ENCODE peak calls at places on chromosomes 4 and X, in nine cellular contexts. One of them, this sample, is unnamed. For H3K9me3, the result is how much of the 10 kb centered on the place peaks cover.

GRCh38 chr4:4840351-4840750 is 19.1 kb upstream of the MSX1 start:
- DNase-seq in pancreas: no peak
- DNase-seq in iPS DF 6.9: no peak
- DNase-seq in spleen: no peak
- DNase-seq in CD8-positive, alpha-beta T cell: no peak
- DNase-seq in lung: no peak
- DNase-seq in CD4-positive, alpha-beta T cell: no peak
- DNase-seq in fibroblast of lung: no peak
- DNase-seq in naive thymus-derived CD4-positive, alpha-beta T cell: no peak
- DNase-seq in this sample: no peak

GRCh38 chrX:7925867-7926472 is 1.2 kb downstream of the PNPLA4 start:
- DNase-seq in fibroblast of lung: peak
- DNase-seq in lung: peak
- DNase-seq in spleen: peak
- DNase-seq in CD8-positive, alpha-beta T cell: peak
- DNase-seq in CD4-positive, alpha-beta T cell: peak
- DNase-seq in pancreas: peak
- DNase-seq in naive thymus-derived CD4-positive, alpha-beta T cell: peak
- DNase-seq in iPS DF 6.9: no peak
- DNase-seq in this sample: peak

GRCh38 chr4:168167714-168168284 is 75.5 kb downstream of the ANXA10 start:
- DNase-seq in iPS DF 6.9: no peak
- DNase-seq in spleen: no peak
- DNase-seq in naive thymus-derived CD4-positive, alpha-beta T cell: no peak
- DNase-seq in pancreas: no peak
- DNase-seq in fibroblast of lung: peak
- DNase-seq in CD4-positive, alpha-beta T cell: no peak
- DNase-seq in CD8-positive, alpha-beta T cell: no peak
- DNase-seq in lung: no peak
- DNase-seq in this sample: no peak

GRCh38 chrX:101999644-102000539 is 68.1 kb upstream of the ZMAT1 start:
- DNase-seq in pancreas: no peak
- DNase-seq in CD4-positive, alpha-beta T cell: no peak
- DNase-seq in lung: no peak
- DNase-seq in CD8-positive, alpha-beta T cell: no peak
- DNase-seq in spleen: no peak
- DNase-seq in naive thymus-derived CD4-positive, alpha-beta T cell: no peak
- DNase-seq in iPS DF 6.9: peak
- DNase-seq in fibroblast of lung: no peak
- DNase-seq in this sample: peak

GRCh38 chr4:68416591-68416990 is 30.7 kb upstream of the TMPRSS11E start:
- DNase-seq in fibroblast of lung: no peak
- DNase-seq in naive thymus-derived CD4-positive, alpha-beta T cell: no peak
- DNase-seq in pancreas: no peak
- DNase-seq in lung: no peak
- DNase-seq in CD8-positive, alpha-beta T cell: no peak
- DNase-seq in iPS DF 6.9: no peak
- DNase-seq in spleen: no peak
- DNase-seq in CD4-positive, alpha-beta T cell: no peak
- DNase-seq in this sample: no peak

GRCh38 chr4:81255524-81255923 is 40.5 kb upstream of the PRKG2 start:
- DNase-seq in pancreas: no peak
- DNase-seq in iPS DF 6.9: no peak
- DNase-seq in naive thymus-derived CD4-positive, alpha-beta T cell: no peak
- DNase-seq in CD4-positive, alpha-beta T cell: no peak
- DNase-seq in lung: no peak
- DNase-seq in spleen: no peak
- DNase-seq in CD8-positive, alpha-beta T cell: no peak
- DNase-seq in fibroblast of lung: peak
- DNase-seq in this sample: no peak

GRCh38 chr4:16516796-16517413 is 290.6 kb upstream of the TAPT1 start:
- DNase-seq in CD8-positive, alpha-beta T cell: no peak
- DNase-seq in CD4-positive, alpha-beta T cell: no peak
- DNase-seq in fibroblast of lung: peak
- DNase-seq in naive thymus-derived CD4-positive, alpha-beta T cell: no peak
- DNase-seq in lung: peak
- DNase-seq in pancreas: no peak
- DNase-seq in spleen: no peak
- DNase-seq in iPS DF 6.9: no peak
- DNase-seq in this sample: no peak

GRCh38 chr4:145177906-145178538 is 2.4 kb downstream of the OTUD4 start:
- DNase-seq in iPS DF 6.9: no peak
- DNase-seq in naive thymus-derived CD4-positive, alpha-beta T cell: no peak
- DNase-seq in pancreas: no peak
- DNase-seq in CD8-positive, alpha-beta T cell: no peak
- DNase-seq in fibroblast of lung: peak
- DNase-seq in CD4-positive, alpha-beta T cell: no peak
- DNase-seq in lung: no peak
- DNase-seq in spleen: no peak
- DNase-seq in this sample: no peak

GRCh38 chrX:107480272-107480671 is 30.8 kb downstream of the FRMPD3 start:
- DNase-seq in CD4-positive, alpha-beta T cell: no peak
- DNase-seq in spleen: no peak
- DNase-seq in pancreas: no peak
- DNase-seq in CD8-positive, alpha-beta T cell: no peak
- DNase-seq in naive thymus-derived CD4-positive, alpha-beta T cell: no peak
- DNase-seq in iPS DF 6.9: no peak
- DNase-seq in fibroblast of lung: no peak
- DNase-seq in lung: no peak
- DNase-seq in this sample: no peak

GRCh38 chr4:56181140-56181950 is 205.9 kb downstream of the AASDH start:
- DNase-seq in pancreas: no peak
- DNase-seq in lung: no peak
- DNase-seq in CD8-positive, alpha-beta T cell: no peak
- DNase-seq in iPS DF 6.9: no peak
- DNase-seq in CD4-positive, alpha-beta T cell: no peak
- DNase-seq in fibroblast of lung: no peak
- DNase-seq in spleen: no peak
- DNase-seq in naive thymus-derived CD4-positive, alpha-beta T cell: peak
- DNase-seq in this sample: no peak

GRCh38 chr4:38667005-38667771 is 3.2 kb downstream of the KLF3 start:
- DNase-seq in lung: peak
- DNase-seq in fibroblast of lung: peak
- DNase-seq in CD8-positive, alpha-beta T cell: peak
- DNase-seq in CD4-positive, alpha-beta T cell: peak
- DNase-seq in iPS DF 6.9: peak
- DNase-seq in spleen: no peak
- DNase-seq in naive thymus-derived CD4-positive, alpha-beta T cell: peak
- DNase-seq in pancreas: peak
- DNase-seq in this sample: peak

GRCh38 chr4:176492648-176493302 is 173.0 kb downstream of the SPCS3 start:
- DNase-seq in spleen: no peak
- DNase-seq in iPS DF 6.9: no peak
- DNase-seq in naive thymus-derived CD4-positive, alpha-beta T cell: no peak
- DNase-seq in CD8-positive, alpha-beta T cell: no peak
- DNase-seq in pancreas: no peak
- DNase-seq in fibroblast of lung: peak
- DNase-seq in CD4-positive, alpha-beta T cell: no peak
- DNase-seq in lung: no peak
- DNase-seq in this sample: no peak

GRCh38 chr4:140652601-140653000 is 83.8 kb upstream of the UCP1 start:
- DNase-seq in pancreas: no peak
- DNase-seq in naive thymus-derived CD4-positive, alpha-beta T cell: no peak
- DNase-seq in CD8-positive, alpha-beta T cell: no peak
- DNase-seq in lung: no peak
- DNase-seq in CD4-positive, alpha-beta T cell: no peak
- DNase-seq in fibroblast of lung: no peak
- DNase-seq in spleen: no peak
- DNase-seq in iPS DF 6.9: no peak
- DNase-seq in this sample: no peak

GRCh38 chr4:68124262-68124661 is 5.4 kb downstream of the TMPRSS11F start:
- DNase-seq in pancreas: no peak
- DNase-seq in CD8-positive, alpha-beta T cell: no peak
- DNase-seq in fibroblast of lung: no peak
- DNase-seq in naive thymus-derived CD4-positive, alpha-beta T cell: no peak
- DNase-seq in lung: no peak
- DNase-seq in CD4-positive, alpha-beta T cell: no peak
- DNase-seq in spleen: no peak
- DNase-seq in iPS DF 6.9: no peak
- DNase-seq in this sample: no peak

GRCh38 chr4:98557497-98557896 is 100.9 kb downstream of the TSPAN5 start:
- DNase-seq in lung: peak
- DNase-seq in spleen: no peak
- DNase-seq in naive thymus-derived CD4-positive, alpha-beta T cell: no peak
- DNase-seq in fibroblast of lung: peak
- DNase-seq in iPS DF 6.9: no peak
- DNase-seq in CD8-positive, alpha-beta T cell: no peak
- DNase-seq in pancreas: no peak
- DNase-seq in CD4-positive, alpha-beta T cell: no peak
- DNase-seq in this sample: no peak

GRCh38 chr4:22187203-22187835 is 238.7 kb upstream of the KCNIP4 start:
- DNase-seq in fibroblast of lung: no peak
- DNase-seq in iPS DF 6.9: no peak
- DNase-seq in naive thymus-derived CD4-positive, alpha-beta T cell: no peak
- DNase-seq in CD4-positive, alpha-beta T cell: no peak
- DNase-seq in CD8-positive, alpha-beta T cell: no peak
- DNase-seq in pancreas: no peak
- DNase-seq in lung: no peak
- DNase-seq in spleen: no peak
- DNase-seq in this sample: no peak

GRCh38 chrX:3415011-3415410 is 68.6 kb upstream of the MXRA5 start:
- DNase-seq in CD8-positive, alpha-beta T cell: no peak
- DNase-seq in fibroblast of lung: no peak
- DNase-seq in lung: no peak
- DNase-seq in pancreas: no peak
- DNase-seq in naive thymus-derived CD4-positive, alpha-beta T cell: no peak
- DNase-seq in iPS DF 6.9: no peak
- DNase-seq in CD4-positive, alpha-beta T cell: no peak
- DNase-seq in spleen: no peak
- DNase-seq in this sample: no peak

GRCh38 chr4:27062256-27062655 is 201.6 kb downstream of the STIM2 start:
- DNase-seq in CD4-positive, alpha-beta T cell: no peak
- DNase-seq in CD8-positive, alpha-beta T cell: no peak
- DNase-seq in fibroblast of lung: no peak
- DNase-seq in lung: no peak
- DNase-seq in iPS DF 6.9: no peak
- DNase-seq in spleen: no peak
- DNase-seq in naive thymus-derived CD4-positive, alpha-beta T cell: no peak
- DNase-seq in pancreas: no peak
- DNase-seq in this sample: no peak

GRCh38 chr4:27068151-27068862 is 207.7 kb downstream of the STIM2 start:
- DNase-seq in pancreas: no peak
- DNase-seq in spleen: no peak
- DNase-seq in iPS DF 6.9: no peak
- DNase-seq in naive thymus-derived CD4-positive, alpha-beta T cell: no peak
- DNase-seq in fibroblast of lung: no peak
- DNase-seq in CD4-positive, alpha-beta T cell: no peak
- DNase-seq in CD8-positive, alpha-beta T cell: no peak
- DNase-seq in lung: no peak
- DNase-seq in this sample: no peak

DNA sequence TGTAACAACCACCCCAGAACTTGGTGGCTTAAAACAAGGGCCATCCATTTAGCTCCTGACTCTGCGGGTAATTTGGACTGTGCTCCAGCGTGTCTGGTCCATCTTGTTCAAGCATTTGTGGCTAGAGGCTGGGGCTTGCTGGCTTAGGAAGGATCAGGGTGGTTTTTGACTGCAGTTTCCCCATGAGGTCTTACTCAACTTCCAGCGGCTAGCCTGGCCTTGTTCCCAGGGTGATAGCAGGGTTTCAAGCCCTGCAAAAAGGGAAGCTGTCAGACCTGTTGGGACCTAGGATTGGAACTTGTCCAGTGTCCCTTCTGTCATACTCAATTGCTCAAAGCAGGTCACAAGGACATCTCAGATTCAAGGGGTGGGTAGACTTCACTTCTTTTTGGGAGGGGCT is 205.9 kb downstream of the STIM2 start:
- DNase-seq in naive thymus-derived CD4-positive, alpha-beta T cell: no peak
- DNase-seq in lung: peak
- DNase-seq in pancreas: peak
- DNase-seq in spleen: no peak
- DNase-seq in CD4-positive, alpha-beta T cell: no peak
- DNase-seq in CD8-positive, alpha-beta T cell: no peak
- DNase-seq in fibroblast of lung: no peak
- DNase-seq in iPS DF 6.9: no peak
- DNase-seq in this sample: no peak
- H3K9me3 ChIP-seq in naive thymus-derived CD4-positive, alpha-beta T cell: under half
- H3K9me3 ChIP-seq in lung: under half
- H3K9me3 ChIP-seq in pancreas: under half
- H3K9me3 ChIP-seq in spleen: under half
- H3K9me3 ChIP-seq in CD4-positive, alpha-beta T cell: under half
- H3K9me3 ChIP-seq in CD8-positive, alpha-beta T cell: under half
- H3K9me3 ChIP-seq in fibroblast of lung: under half
- H3K9me3 ChIP-seq in iPS DF 6.9: under half
- H3K9me3 ChIP-seq in this sample: under half

DNA sequence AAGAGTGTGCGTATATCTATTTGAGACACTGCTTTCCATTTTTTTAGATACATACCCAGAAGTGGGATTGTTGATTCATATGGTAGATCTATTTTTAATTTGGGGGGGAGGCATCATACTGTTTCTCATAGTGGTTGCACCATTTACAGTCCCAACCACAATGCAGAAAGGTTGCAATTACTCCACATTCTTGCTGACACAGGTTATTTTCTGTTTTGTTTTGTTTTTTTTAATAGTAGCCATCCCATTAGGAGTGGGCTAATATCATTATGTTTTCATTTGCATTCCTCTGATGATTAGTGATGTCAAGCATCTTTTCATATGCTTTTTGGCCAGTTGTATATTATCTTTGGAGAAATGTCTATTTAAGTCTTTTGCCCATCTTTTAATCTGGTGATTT is 15.1 kb upstream of the LHFPL1 start:
- DNase-seq in spleen: no peak
- DNase-seq in CD8-positive, alpha-beta T cell: no peak
- DNase-seq in naive thymus-derived CD4-positive, alpha-beta T cell: no peak
- DNase-seq in CD4-positive, alpha-beta T cell: no peak
- DNase-seq in lung: no peak
- DNase-seq in iPS DF 6.9: no peak
- DNase-seq in fibroblast of lung: no peak
- DNase-seq in pancreas: no peak
- DNase-seq in this sample: no peak
- H3K9me3 ChIP-seq in spleen: under half
- H3K9me3 ChIP-seq in CD8-positive, alpha-beta T cell: under half
- H3K9me3 ChIP-seq in naive thymus-derived CD4-positive, alpha-beta T cell: under half
- H3K9me3 ChIP-seq in CD4-positive, alpha-beta T cell: under half
- H3K9me3 ChIP-seq in lung: under half
- H3K9me3 ChIP-seq in iPS DF 6.9: under half
- H3K9me3 ChIP-seq in fibroblast of lung: under half
- H3K9me3 ChIP-seq in pancreas: under half
- H3K9me3 ChIP-seq in this sample: under half

DNA sequence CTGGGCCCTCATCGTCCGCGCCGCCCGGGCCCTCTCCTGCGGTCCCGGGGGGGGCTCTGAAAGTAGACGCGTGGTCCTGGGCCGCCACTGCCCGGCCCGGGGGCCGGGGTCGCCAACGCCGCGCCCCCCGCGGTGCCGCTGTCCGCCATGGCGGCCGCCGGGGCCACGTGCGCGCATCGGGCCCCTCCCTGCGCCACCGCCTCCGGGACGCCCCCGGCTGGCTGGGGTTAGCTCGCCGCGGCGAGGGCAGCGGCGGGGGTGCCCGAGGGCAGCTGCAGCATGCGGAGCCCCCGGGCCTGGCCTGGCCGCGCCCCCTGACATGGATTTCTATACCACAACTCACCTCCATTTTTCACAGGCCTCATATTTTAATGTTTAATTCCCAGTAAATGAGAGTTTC is 61.8 kb downstream of the ELF2 start:
- DNase-seq in spleen: peak
- DNase-seq in fibroblast of lung: no peak
- DNase-seq in iPS DF 6.9: no peak
- DNase-seq in naive thymus-derived CD4-positive, alpha-beta T cell: no peak
- DNase-seq in CD8-positive, alpha-beta T cell: no peak
- DNase-seq in CD4-positive, alpha-beta T cell: no peak
- DNase-seq in pancreas: no peak
- DNase-seq in lung: no peak
- DNase-seq in this sample: no peak
- H3K9me3 ChIP-seq in spleen: under half
- H3K9me3 ChIP-seq in fibroblast of lung: under half
- H3K9me3 ChIP-seq in iPS DF 6.9: under half
- H3K9me3 ChIP-seq in naive thymus-derived CD4-positive, alpha-beta T cell: under half
- H3K9me3 ChIP-seq in CD8-positive, alpha-beta T cell: under half
- H3K9me3 ChIP-seq in CD4-positive, alpha-beta T cell: under half
- H3K9me3 ChIP-seq in pancreas: under half
- H3K9me3 ChIP-seq in lung: under half
- H3K9me3 ChIP-seq in this sample: under half

GRCh38 chr4:126895988-126896570 is 736.7 kb upstream of the INTU start:
- DNase-seq in iPS DF 6.9: no peak
- DNase-seq in fibroblast of lung: no peak
- DNase-seq in CD8-positive, alpha-beta T cell: no peak
- DNase-seq in naive thymus-derived CD4-positive, alpha-beta T cell: no peak
- DNase-seq in spleen: no peak
- DNase-seq in pancreas: no peak
- DNase-seq in lung: no peak
- DNase-seq in CD4-positive, alpha-beta T cell: no peak
- DNase-seq in this sample: no peak
- H3K9me3 ChIP-seq in iPS DF 6.9: under half
- H3K9me3 ChIP-seq in fibroblast of lung: under half
- H3K9me3 ChIP-seq in CD8-positive, alpha-beta T cell: under half
- H3K9me3 ChIP-seq in naive thymus-derived CD4-positive, alpha-beta T cell: under half
- H3K9me3 ChIP-seq in spleen: half or more
- H3K9me3 ChIP-seq in pancreas: under half
- H3K9me3 ChIP-seq in lung: under half
- H3K9me3 ChIP-seq in CD4-positive, alpha-beta T cell: under half
- H3K9me3 ChIP-seq in this sample: under half

This sample was measured in CD4-positive, alpha-beta memory T cell.